ENCODE peak calls at places on chromosomes 11 and 22, in nine cellular contexts. E is brain microvascular endothelial cell; Z is AG10803; Q is CD4-positive, alpha-beta memory T cell; M is Calu3; O is stimulated activated CD4-positive, alpha-beta T cell treated with anti-CD3 and anti-CD28 coated beads, Interleukin-2, amount 100 ng/mL, for 24 hours; D is psoas muscle; F is nephron progenitor cell; L is hypothalamus. J is an unnamed sample.

GRCh38 chr11:65786786-65787636 is at the start of gene OVOL1:
- DNase-seq in E (no peak), Z (no peak), Q (no peak), M (peak; percentile 92), O (no peak), D (peak; percentile 45), F (peak; percentile 62), L (no peak), J (no peak)

GRCh38 chr22:28600546-28601143 is 79.0 kb downstream of the TTC28 start:
- DNase-seq in E (peak; percentile 28), Z (peak; percentile 67), Q (peak; percentile 54), M (peak; percentile 21), O (no peak), D (no peak), F (no peak), L (no peak), J (peak; percentile 28)

GRCh38 chr11:65522640-65523322 is 2.1 kb upstream of the SCYL1 start:
- DNase-seq in E (no peak), Z (no peak), Q (no peak), M (no peak), O (no peak), D (no peak), F (no peak), L (no peak), J (no peak)

GRCh38 chr11:70854891-70855556 is 397.4 kb downstream of the SHANK2 start:
- DNase-seq in E (no peak), Z (no peak), Q (no peak), M (no peak), O (no peak), D (peak; percentile 44), F (no peak), L (no peak), J (peak; percentile 80)

GRCh38 chr22:38298312-38299000 is 18.8 kb downstream of the CSNK1E start:
- DNase-seq in E (peak; percentile 97), Z (peak; percentile 60), Q (peak; percentile 33), M (peak; percentile 34), O (peak; percentile 62), D (peak; percentile 65), F (peak; percentile 23), L (no peak), J (peak; percentile 51)

GRCh38 chr11:34302046-34302921 is 55.5 kb downstream of the ABTB2 start:
- DNase-seq in E (peak; percentile 86), Z (peak; percentile 98), Q (no peak), M (peak; percentile 12), O (no peak), D (no peak), F (no peak), L (no peak), J (no peak)

GRCh38 chr22:17772249-17772962 is 1.9 kb downstream of the BID start:
- DNase-seq in E (no peak), Z (no peak), Q (no peak), M (peak; percentile 61), O (no peak), D (no peak), F (peak; percentile 30), L (no peak), J (peak; percentile 63)

GRCh38 chr11:108960498-108960897 is 295.6 kb downstream of the DDX10 start:
- DNase-seq in E (no peak), Z (no peak), Q (no peak), M (no peak), O (no peak), D (no peak), F (no peak), L (no peak), J (no peak)

GRCh38 chr22:46150615-46151423 is 493 bp downstream of the PPARA start:
- DNase-seq in E (no peak), Z (no peak), Q (peak; percentile 47), M (peak; percentile 44), O (peak; percentile 61), D (peak; percentile 71), F (peak; percentile 61), L (no peak), J (peak; percentile 47)

GRCh38 chr11:1168721-1169161 is 11.0 kb downstream of the MUC5AC start:
- DNase-seq in E (no peak), Z (no peak), Q (no peak), M (no peak), O (no peak), D (no peak), F (no peak), L (no peak), J (no peak)

GRCh38 chr11:65120831-65121230 is 1.1 kb downstream of the FAU start:
- DNase-seq in E (no peak), Z (no peak), Q (no peak), M (no peak), O (no peak), D (no peak), F (no peak), L (no peak), J (no peak)

GRCh38 chr11:11211186-11211585 is 141.9 kb downstream of the CSNK2A3 start:
- DNase-seq in E (no peak), Z (no peak), Q (no peak), M (no peak), O (no peak), D (no peak), F (no peak), L (no peak), J (no peak)

GRCh38 chr22:49111085-49111484 is 716.6 kb downstream of the BRD1 start:
- DNase-seq in E (no peak), Z (no peak), Q (no peak), M (no peak), O (no peak), D (no peak), F (no peak), L (no peak), J (no peak)

GRCh38 chr11:65500262-65501004 is 1.6 kb downstream of the MALAT1 start:
- DNase-seq in E (peak; percentile 32), Z (peak; percentile 68), Q (peak; percentile 42), M (no peak), O (peak; percentile 59), D (peak; percentile 72), F (no peak), L (peak; percentile 47), J (no peak)

GRCh38 chr22:50268655-50269113 is 1.5 kb downstream of the MAPK11 start:
- DNase-seq in E (no peak), Z (no peak), Q (no peak), M (peak; percentile 62), O (no peak), D (no peak), F (no peak), L (no peak), J (no peak)

GRCh38 chr22:37381489-37381888 is 45.8 kb downstream of the ELFN2 start:
- DNase-seq in E (no peak), Z (no peak), Q (no peak), M (no peak), O (no peak), D (no peak), F (no peak), L (no peak), J (no peak)

GRCh38 chr11:44910591-44910990 is 40.1 kb downstream of the TP53I11 start:
- DNase-seq in E (no peak), Z (no peak), Q (no peak), M (no peak), O (no peak), D (no peak), F (no peak), L (no peak), J (no peak)

GRCh38 chr11:105092255-105093239 is 47.0 kb downstream of the CARD18 start:
- DNase-seq in E (no peak), Z (no peak), Q (no peak), M (no peak), O (no peak), D (no peak), F (no peak), L (no peak), J (no peak)

GRCh38 chr11:37988031-37988430 is 1390.0 kb upstream of the RAG2 start:
- DNase-seq in E (peak; percentile 42), Z (no peak), Q (no peak), M (no peak), O (no peak), D (no peak), F (no peak), L (no peak), J (peak; percentile 58)

GRCh38 chr11:26037716-26038115 is 294.2 kb upstream of the ANO3 start:
- DNase-seq in E (no peak), Z (no peak), Q (no peak), M (no peak), O (no peak), D (no peak), F (no peak), L (no peak), J (no peak)

GRCh38 chr11:22690891-22691290 is 24.5 kb downstream of the GAS2 start:
- DNase-seq in E (no peak), Z (no peak), Q (peak; percentile 21), M (no peak), O (no peak), D (no peak), F (no peak), L (no peak), J (no peak)

GRCh38 chr11:61077936-61078335 is 24.4 kb upstream of the CD5 start:
- DNase-seq in E (no peak), Z (no peak), Q (no peak), M (no peak), O (no peak), D (no peak), F (no peak), L (no peak), J (no peak)

GRCh38 chr11:77175869-77176539 is 48.0 kb downstream of the MYO7A start:
- DNase-seq in E (no peak), Z (no peak), Q (no peak), M (no peak), O (no peak), D (peak; percentile 71), F (peak; percentile 45), L (peak; percentile 17), J (no peak)

GRCh38 chr11:116312560-116313340 is 460.0 kb downstream of the BUD13 start:
- DNase-seq in E (no peak), Z (peak; percentile 28), Q (no peak), M (peak; percentile 68), O (no peak), D (peak; percentile 82), F (no peak), L (peak; percentile 82), J (peak; percentile 95)

GRCh38 chr11:119166368-119167076 is 2.0 kb upstream of the NLRX1 start:
- DNase-seq in E (peak; percentile 60), Z (peak; percentile 71), Q (no peak), M (peak; percentile 34), O (no peak), D (peak; percentile 15), F (no peak), L (no peak), J (no peak)

GRCh38 chr11:93005239-93005638 is 35.8 kb downstream of the MTNR1B start:
- DNase-seq in E (no peak), Z (peak; percentile 27), Q (no peak), M (no peak), O (no peak), D (no peak), F (peak; percentile 4), L (no peak), J (no peak)

GRCh38 chr11:72418834-72419560 is 15.3 kb downstream of the CLPB start:
- DNase-seq in E (no peak), Z (no peak), Q (no peak), M (no peak), O (no peak), D (no peak), F (no peak), L (no peak), J (no peak)

GRCh38 chr11:3058753-3059664 is 1.8 kb upstream of the CARS1 start:
- DNase-seq in E (peak; percentile 84), Z (peak; percentile 78), Q (no peak), M (peak; percentile 35), O (no peak), D (no peak), F (no peak), L (no peak), J (no peak)

GRCh38 chr11:15918212-15918611 is 438.1 kb downstream of the SOX6 start:
- DNase-seq in E (no peak), Z (no peak), Q (no peak), M (no peak), O (no peak), D (no peak), F (no peak), L (no peak), J (no peak)

GRCh38 chr11:33256808-33257159 is 397 bp upstream of the HIPK3 start:
- DNase-seq in E (no peak), Z (no peak), Q (no peak), M (no peak), O (no peak), D (no peak), F (no peak), L (no peak), J (no peak)

GRCh38 chr11:132941024-132941646 is 591.2 kb downstream of the OPCML start:
- DNase-seq in E (peak; percentile 39), Z (peak; percentile 48), Q (no peak), M (no peak), O (no peak), D (no peak), F (peak; percentile 48), L (no peak), J (no peak)